ENCODE peak calls at places on chromosomes 12 and 14, in eight cellular contexts. V is cardiac septum, T is GM19239, M is activated T-cell treated with anti-CD3 and anti-CD28 coated beads for 1 hour, W is GDM1, A is choroid plexus epithelial cell, O is lower lobe of right lung, N is NCI-H510A. P is an unnamed sample.

GRCh38 chr12:116590561-116590960 is 31.4 kb downstream of the MAP1LC3B2 start:
- DNase-seq in V (no peak), T (no peak), M (no peak), W (no peak), A (no peak), O (no peak), N (no peak), P (no peak)

GRCh38 chr12:89863332-89863938 is 154.8 kb upstream of the ATP2B1 start:
- DNase-seq in V (no peak), T (peak; percentile 6), M (peak; percentile 27), W (no peak), A (no peak), O (no peak), N (no peak), P (no peak)

GRCh38 chr12:55515696-55516095 is 23.5 kb downstream of the OR6C68 start:
- DNase-seq in V (no peak), T (no peak), M (no peak), W (no peak), A (no peak), O (no peak), N (no peak), P (no peak)

GRCh38 chr14:20801726-20802125 is 918 bp downstream of the RNASE1 start:
- DNase-seq in V (no peak), T (no peak), M (no peak), W (no peak), A (no peak), O (peak; percentile 60), N (no peak), P (no peak)

GRCh38 chr12:103499571-103499970 is 3.8 kb upstream of the C12orf42 start:
- DNase-seq in V (no peak), T (no peak), M (no peak), W (no peak), A (no peak), O (no peak), N (no peak), P (no peak)

GRCh38 chr14:35808076-35808657 is 928 bp downstream of the RALGAPA1 start:
- DNase-seq in V (no peak), T (no peak), M (no peak), W (no peak), A (peak; percentile 18), O (no peak), N (peak; percentile 45), P (no peak)

GRCh38 chr12:49763006-49763591 is 21.7 kb downstream of the TMBIM6 start:
- DNase-seq in V (peak; percentile 89), T (peak; percentile 56), M (peak; percentile 79), W (peak; percentile 48), A (peak; percentile 76), O (peak; percentile 80), N (peak; percentile 25), P (no peak)

GRCh38 chr14:38948576-38948975 is 154.5 kb downstream of the SEC23A start:
- DNase-seq in V (no peak), T (no peak), M (no peak), W (no peak), A (no peak), O (no peak), N (no peak), P (no peak)

GRCh38 chr12:83615152-83615551 is 928.4 kb downstream of the TMTC2 start:
- DNase-seq in V (no peak), T (no peak), M (no peak), W (no peak), A (no peak), O (no peak), N (no peak), P (no peak)

GRCh38 chr12:67573456-67573855 is 75.1 kb upstream of the DYRK2 start:
- DNase-seq in V (no peak), T (no peak), M (no peak), W (no peak), A (no peak), O (no peak), N (no peak), P (no peak)

GRCh38 chr12:116456683-116457082 is 102.5 kb upstream of the MAP1LC3B2 start:
- DNase-seq in V (no peak), T (no peak), M (no peak), W (no peak), A (no peak), O (no peak), N (no peak), P (no peak)

GRCh38 chr12:11793896-11794295 is 144.4 kb downstream of the ETV6 start:
- DNase-seq in V (no peak), T (no peak), M (no peak), W (no peak), A (peak; percentile 58), O (no peak), N (no peak), P (no peak)

GRCh38 chr14:74627071-74627470 is 15.0 kb upstream of the LTBP2 start:
- DNase-seq in V (no peak), T (no peak), M (no peak), W (peak; percentile 54), A (no peak), O (no peak), N (no peak), P (no peak)

GRCh38 chr12:128098725-128099124 is 168.2 kb upstream of the TMEM132C start:
- DNase-seq in V (no peak), T (no peak), M (no peak), W (no peak), A (no peak), O (no peak), N (no peak), P (no peak)

GRCh38 chr12:59329457-59329856 is 266.4 kb upstream of the SLC16A7 start:
- DNase-seq in V (no peak), T (no peak), M (no peak), W (no peak), A (no peak), O (no peak), N (no peak), P (no peak)

GRCh38 chr14:32950584-32950983 is 11.9 kb downstream of the NPAS3 start:
- DNase-seq in V (no peak), T (no peak), M (no peak), W (no peak), A (peak; percentile 75), O (no peak), N (no peak), P (no peak)

GRCh38 chr12:64320611-64321010 is 69.9 kb downstream of the C12orf56 start:
- DNase-seq in V (no peak), T (no peak), M (no peak), W (no peak), A (peak; percentile 23), O (no peak), N (no peak), P (no peak)

GRCh38 chr14:92613008-92613658 is 99.6 kb downstream of the RIN3 start:
- DNase-seq in V (no peak), T (peak; percentile 31), M (peak; percentile 68), W (peak; percentile 16), A (peak; percentile 20), O (peak; percentile 71), N (no peak), P (no peak)

GRCh38 chr12:48351022-48351708 is 446 bp upstream of the ZNF641 start:
- DNase-seq in V (no peak), T (no peak), M (no peak), W (no peak), A (peak; percentile 87), O (peak; percentile 84), N (peak; percentile 19), P (no peak)

P was measured in GM04503.